ENCODE peak calls at places on chromosomes 6 and 20, in ten cellular contexts. One of them, this sample, is unnamed.
A peak's percentile ranks its signal among the peaks of the same experiment; 100 is the strongest.

GRCh38 chr6:149592983-149593382 is 26.8 kb downstream of the GINM1 start:
- DNase-seq in fibroblast of pulmonary artery: no peak
- DNase-seq in GM13977: no peak
- DNase-seq in HCT116: no peak
- DNase-seq in stimulated activated naive CD4-positive, alpha-beta T cell: no peak
- DNase-seq in NCI-H69: no peak
- DNase-seq in GM06990: no peak
- DNase-seq in T-helper 9 cell: no peak
- DNase-seq in fibroblast of the conjunctiva: no peak
- DNase-seq in upper lobe of right lung: no peak
- DNase-seq in this sample: no peak

GRCh38 chr20:44851545-44851944 is 34.0 kb upstream of the YWHAB start:
- DNase-seq in NCI-H69: no peak
- DNase-seq in fibroblast of the conjunctiva: no peak
- DNase-seq in fibroblast of pulmonary artery: no peak
- DNase-seq in GM06990: no peak
- DNase-seq in GM13977: no peak
- DNase-seq in T-helper 9 cell: no peak
- DNase-seq in stimulated activated naive CD4-positive, alpha-beta T cell: no peak
- DNase-seq in upper lobe of right lung: no peak
- DNase-seq in HCT116: no peak
- DNase-seq in this sample: no peak

GRCh38 chr20:38275815-38276550 is 15.4 kb upstream of the KIAA1755 start:
- DNase-seq in GM13977: no peak
- DNase-seq in upper lobe of right lung: no peak
- DNase-seq in fibroblast of pulmonary artery: peak; percentile 85
- DNase-seq in HCT116: no peak
- DNase-seq in NCI-H69: no peak
- DNase-seq in stimulated activated naive CD4-positive, alpha-beta T cell: no peak
- DNase-seq in fibroblast of the conjunctiva: no peak
- DNase-seq in T-helper 9 cell: no peak
- DNase-seq in GM06990: no peak
- DNase-seq in this sample: no peak

GRCh38 chr20:59120491-59120890 is 43.1 kb upstream of the ZNF831 start:
- DNase-seq in fibroblast of pulmonary artery: no peak
- DNase-seq in T-helper 9 cell: no peak
- DNase-seq in fibroblast of the conjunctiva: no peak
- DNase-seq in GM06990: peak; percentile 31
- DNase-seq in GM13977: no peak
- DNase-seq in stimulated activated naive CD4-positive, alpha-beta T cell: peak; percentile 32
- DNase-seq in upper lobe of right lung: no peak
- DNase-seq in HCT116: no peak
- DNase-seq in NCI-H69: no peak
- DNase-seq in this sample: no peak

GRCh38 chr20:47456952-47457724 is 44.5 kb upstream of the NCOA3 start:
- DNase-seq in GM13977: no peak
- DNase-seq in upper lobe of right lung: no peak
- DNase-seq in NCI-H69: no peak
- DNase-seq in T-helper 9 cell: no peak
- DNase-seq in fibroblast of the conjunctiva: no peak
- DNase-seq in stimulated activated naive CD4-positive, alpha-beta T cell: no peak
- DNase-seq in HCT116: no peak
- DNase-seq in GM06990: no peak
- DNase-seq in fibroblast of pulmonary artery: peak; percentile 68
- DNase-seq in this sample: no peak

GRCh38 chr6:132413501-132413805 is 12.2 kb upstream of the MOXD1 start:
- DNase-seq in fibroblast of pulmonary artery: no peak
- DNase-seq in T-helper 9 cell: no peak
- DNase-seq in NCI-H69: no peak
- DNase-seq in GM06990: no peak
- DNase-seq in fibroblast of the conjunctiva: no peak
- DNase-seq in upper lobe of right lung: no peak
- DNase-seq in stimulated activated naive CD4-positive, alpha-beta T cell: no peak
- DNase-seq in HCT116: no peak
- DNase-seq in GM13977: no peak
- DNase-seq in this sample: no peak

GRCh38 chr6:166563805-166564204 is 22.7 kb downstream of the RAMACL start:
- DNase-seq in fibroblast of the conjunctiva: no peak
- DNase-seq in GM06990: no peak
- DNase-seq in stimulated activated naive CD4-positive, alpha-beta T cell: no peak
- DNase-seq in upper lobe of right lung: no peak
- DNase-seq in HCT116: no peak
- DNase-seq in T-helper 9 cell: no peak
- DNase-seq in GM13977: no peak
- DNase-seq in NCI-H69: peak; percentile 40
- DNase-seq in fibroblast of pulmonary artery: no peak
- DNase-seq in this sample: no peak

GRCh38 chr20:10754809-10755208 is 81.0 kb upstream of the JAG1 start:
- DNase-seq in stimulated activated naive CD4-positive, alpha-beta T cell: no peak
- DNase-seq in fibroblast of pulmonary artery: no peak
- DNase-seq in GM13977: no peak
- DNase-seq in T-helper 9 cell: no peak
- DNase-seq in fibroblast of the conjunctiva: no peak
- DNase-seq in NCI-H69: no peak
- DNase-seq in upper lobe of right lung: no peak
- DNase-seq in GM06990: no peak
- DNase-seq in HCT116: no peak
- DNase-seq in this sample: no peak

GRCh38 chr6:140915001-140915950 is 1217.4 kb upstream of the GJE1 start:
- DNase-seq in NCI-H69: peak; percentile 84
- DNase-seq in T-helper 9 cell: no peak
- DNase-seq in GM06990: no peak
- DNase-seq in fibroblast of the conjunctiva: no peak
- DNase-seq in upper lobe of right lung: no peak
- DNase-seq in GM13977: no peak
- DNase-seq in stimulated activated naive CD4-positive, alpha-beta T cell: no peak
- DNase-seq in fibroblast of pulmonary artery: no peak
- DNase-seq in HCT116: no peak
- DNase-seq in this sample: no peak

GRCh38 chr6:156250593-156250992 is 526.6 kb upstream of the ARID1B start:
- DNase-seq in fibroblast of the conjunctiva: no peak
- DNase-seq in NCI-H69: no peak
- DNase-seq in GM06990: no peak
- DNase-seq in fibroblast of pulmonary artery: no peak
- DNase-seq in upper lobe of right lung: no peak
- DNase-seq in HCT116: no peak
- DNase-seq in T-helper 9 cell: no peak
- DNase-seq in GM13977: no peak
- DNase-seq in stimulated activated naive CD4-positive, alpha-beta T cell: no peak
- DNase-seq in this sample: no peak

GRCh38 chr6:100554228-100554627 is 89.5 kb upstream of the SIM1 start:
- DNase-seq in upper lobe of right lung: no peak
- DNase-seq in NCI-H69: peak; percentile 90
- DNase-seq in GM13977: no peak
- DNase-seq in fibroblast of pulmonary artery: peak; percentile 4
- DNase-seq in fibroblast of the conjunctiva: no peak
- DNase-seq in GM06990: no peak
- DNase-seq in HCT116: no peak
- DNase-seq in stimulated activated naive CD4-positive, alpha-beta T cell: no peak
- DNase-seq in T-helper 9 cell: no peak
- DNase-seq in this sample: no peak